ENCODE peak calls at places on chromosome X, in four cellular contexts. One of them, this sample, is unnamed.

GRCh38 chrX:131821945-131822622 is 201.0 kb upstream of the STK26 start:
- DNase-seq in psoas muscle: peak
- DNase-seq in upper lobe of left lung: no peak
- DNase-seq in naive thymus-derived CD4-positive, alpha-beta T cell: no peak
- DNase-seq in this sample: no peak

GRCh38 chrX:76428243-76429130 is 977 bp downstream of the MAGEE1 start:
- DNase-seq in psoas muscle: peak
- DNase-seq in upper lobe of left lung: peak
- DNase-seq in naive thymus-derived CD4-positive, alpha-beta T cell: peak
- DNase-seq in this sample: peak

GRCh38 chrX:48782795-48783194 is 3.6 kb upstream of the GATA1 start:
- DNase-seq in psoas muscle: no peak
- DNase-seq in upper lobe of left lung: no peak
- DNase-seq in naive thymus-derived CD4-positive, alpha-beta T cell: no peak
- DNase-seq in this sample: no peak

GRCh38 chrX:39874202-39874816 is 223.4 kb downstream of the BCOR start:
- DNase-seq in psoas muscle: no peak
- DNase-seq in upper lobe of left lung: no peak
- DNase-seq in naive thymus-derived CD4-positive, alpha-beta T cell: no peak
- DNase-seq in this sample: no peak

GRCh38 chrX:136189222-136189621 is 41.9 kb downstream of the FHL1 start:
- DNase-seq in psoas muscle: no peak
- DNase-seq in upper lobe of left lung: no peak
- DNase-seq in naive thymus-derived CD4-positive, alpha-beta T cell: no peak
- DNase-seq in this sample: no peak

GRCh38 chrX:49096419-49096818 is 16.7 kb upstream of the WDR45 start:
- DNase-seq in psoas muscle: no peak
- DNase-seq in upper lobe of left lung: no peak
- DNase-seq in naive thymus-derived CD4-positive, alpha-beta T cell: no peak
- DNase-seq in this sample: no peak

GRCh38 chrX:43899878-43900815 is 17.9 kb upstream of the MAOB start:
- DNase-seq in psoas muscle: no peak
- DNase-seq in upper lobe of left lung: no peak
- DNase-seq in naive thymus-derived CD4-positive, alpha-beta T cell: no peak
- DNase-seq in this sample: no peak

GRCh38 chrX:115409551-115409950 is 120.0 kb downstream of the LUZP4 start:
- DNase-seq in psoas muscle: no peak
- DNase-seq in upper lobe of left lung: no peak
- DNase-seq in naive thymus-derived CD4-positive, alpha-beta T cell: no peak
- DNase-seq in this sample: no peak

GRCh38 chrX:131739823-131740222 is 195.9 kb downstream of the OR13H1 start:
- DNase-seq in psoas muscle: no peak
- DNase-seq in upper lobe of left lung: no peak
- DNase-seq in naive thymus-derived CD4-positive, alpha-beta T cell: no peak
- DNase-seq in this sample: no peak

GRCh38 chrX:10212395-10212794 is 55.6 kb downstream of the CLCN4 start:
- DNase-seq in psoas muscle: no peak
- DNase-seq in upper lobe of left lung: peak
- DNase-seq in naive thymus-derived CD4-positive, alpha-beta T cell: no peak
- DNase-seq in this sample: no peak
- H3K27ac ChIP-seq in psoas muscle: no peak
- H3K27ac ChIP-seq in upper lobe of left lung: no peak
- H3K27ac ChIP-seq in naive thymus-derived CD4-positive, alpha-beta T cell: no peak
- H3K27ac ChIP-seq in this sample: no peak

GRCh38 chrX:332916-333610 is 14.5 kb upstream of the GTPBP6 start:
- DNase-seq in psoas muscle: no peak
- DNase-seq in upper lobe of left lung: peak
- DNase-seq in naive thymus-derived CD4-positive, alpha-beta T cell: no peak
- DNase-seq in this sample: peak

GRCh38 chrX:332496-332860 is 13.9 kb upstream of the GTPBP6 start:
- DNase-seq in psoas muscle: no peak
- DNase-seq in upper lobe of left lung: peak
- DNase-seq in naive thymus-derived CD4-positive, alpha-beta T cell: no peak
- DNase-seq in this sample: peak

GRCh38 chrX:330726-331144 is 12.1 kb upstream of the GTPBP6 start:
- DNase-seq in psoas muscle: no peak
- DNase-seq in upper lobe of left lung: no peak
- DNase-seq in naive thymus-derived CD4-positive, alpha-beta T cell: no peak
- DNase-seq in this sample: peak

GRCh38 chrX:331772-332495 is 13.3 kb upstream of the GTPBP6 start:
- DNase-seq in psoas muscle: no peak
- DNase-seq in upper lobe of left lung: peak
- DNase-seq in naive thymus-derived CD4-positive, alpha-beta T cell: no peak
- DNase-seq in this sample: peak

DNA sequence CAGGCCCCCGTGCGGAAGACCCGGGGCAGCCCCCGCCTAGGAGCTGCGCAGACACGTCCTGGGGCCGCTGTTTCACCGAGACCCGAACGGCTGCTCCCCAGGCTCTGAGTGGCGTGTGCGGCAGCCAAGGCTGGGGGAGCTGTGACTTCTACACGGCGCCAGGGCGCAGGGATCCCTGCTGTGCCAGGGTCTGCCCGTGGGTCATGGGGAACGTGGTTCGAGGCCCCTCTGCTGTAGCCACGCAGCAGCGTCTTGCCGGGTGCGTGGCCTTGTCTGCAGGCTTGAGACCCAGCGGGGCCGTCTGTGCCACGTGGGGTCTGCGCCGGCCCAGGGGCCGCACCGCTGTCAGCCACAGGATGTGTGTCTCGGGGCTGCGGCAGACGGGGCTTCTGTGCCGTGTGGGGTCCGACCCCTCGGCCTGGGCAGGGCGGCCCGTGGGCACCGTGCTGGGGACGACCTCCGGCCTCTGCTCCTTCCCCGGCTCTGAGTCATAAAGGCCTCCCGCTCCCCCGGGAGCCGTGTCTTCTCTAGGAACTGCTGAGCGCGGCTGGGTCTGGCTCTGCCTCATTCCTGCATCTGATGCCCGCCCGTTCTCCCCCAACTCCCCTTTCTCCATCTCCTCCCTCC is 12.7 kb upstream of the GTPBP6 start:
- DNase-seq in psoas muscle: no peak
- DNase-seq in upper lobe of left lung: peak
- DNase-seq in naive thymus-derived CD4-positive, alpha-beta T cell: no peak
- DNase-seq in this sample: peak
- H3K4me3 ChIP-seq in psoas muscle: peak
- H3K4me3 ChIP-seq in upper lobe of left lung: no peak
- H3K4me3 ChIP-seq in naive thymus-derived CD4-positive, alpha-beta T cell: peak
- H3K4me3 ChIP-seq in this sample: no peak

GRCh38 chrX:31061091-31061490 is 10.8 kb downstream of the FTHL17 start:
- DNase-seq in psoas muscle: no peak
- DNase-seq in upper lobe of left lung: no peak
- DNase-seq in naive thymus-derived CD4-positive, alpha-beta T cell: no peak
- DNase-seq in this sample: no peak

GRCh38 chrX:31060013-31060412 is 11.8 kb downstream of the FTHL17 start:
- DNase-seq in psoas muscle: no peak
- DNase-seq in upper lobe of left lung: no peak
- DNase-seq in naive thymus-derived CD4-positive, alpha-beta T cell: no peak
- DNase-seq in this sample: no peak

GRCh38 chrX:31057291-31057690 is 14.6 kb downstream of the FTHL17 start:
- DNase-seq in psoas muscle: no peak
- DNase-seq in upper lobe of left lung: no peak
- DNase-seq in naive thymus-derived CD4-positive, alpha-beta T cell: no peak
- DNase-seq in this sample: no peak

GRCh38 chrX:31058284-31058683 is 13.6 kb downstream of the FTHL17 start:
- DNase-seq in psoas muscle: no peak
- DNase-seq in upper lobe of left lung: no peak
- DNase-seq in naive thymus-derived CD4-positive, alpha-beta T cell: no peak
- DNase-seq in this sample: no peak

DNA sequence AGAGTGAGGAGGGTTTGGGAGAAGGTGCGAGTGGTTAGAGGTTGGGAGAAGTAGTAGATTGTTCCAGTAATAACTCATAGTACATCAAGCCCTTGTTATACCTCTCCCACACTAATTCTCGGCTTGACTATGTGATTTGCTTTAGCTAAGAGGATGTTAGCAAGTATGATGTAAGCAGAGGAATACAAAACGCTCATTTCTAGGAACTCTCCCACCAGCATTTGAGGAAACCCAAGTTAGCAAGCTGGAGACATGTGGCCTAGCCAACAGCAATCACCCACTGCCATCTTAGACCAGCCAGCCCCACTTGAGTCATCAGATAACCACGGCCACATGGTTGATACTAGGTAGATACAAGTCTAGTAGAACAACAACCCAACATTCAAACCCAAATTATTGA is 14.2 kb downstream of the FTHL17 start:
- DNase-seq in psoas muscle: no peak
- DNase-seq in upper lobe of left lung: no peak
- DNase-seq in naive thymus-derived CD4-positive, alpha-beta T cell: no peak
- DNase-seq in this sample: no peak
- H3K27ac ChIP-seq in psoas muscle: no peak
- H3K27ac ChIP-seq in upper lobe of left lung: no peak
- H3K27ac ChIP-seq in naive thymus-derived CD4-positive, alpha-beta T cell: no peak
- H3K27ac ChIP-seq in this sample: no peak

DNA sequence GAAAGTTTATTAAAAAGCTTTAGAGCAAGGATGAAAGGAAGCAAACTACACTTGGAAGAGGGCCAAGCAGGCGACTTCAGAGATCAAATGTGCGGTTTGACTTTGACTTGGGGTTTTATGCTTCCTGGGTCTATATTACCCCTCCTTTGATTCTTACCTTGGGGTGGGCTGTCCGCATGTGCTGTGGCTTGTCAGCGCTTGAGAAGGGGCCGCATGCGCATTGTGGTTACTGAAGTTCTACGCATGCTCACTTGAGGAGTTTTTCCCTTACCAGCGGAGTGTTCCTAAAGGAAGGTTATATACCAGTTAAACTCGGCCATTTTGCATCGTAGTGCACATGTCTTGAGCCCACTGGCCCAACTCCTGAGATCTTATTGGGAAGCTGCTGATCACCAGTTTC is 9.9 kb downstream of the ZNF157 start:
- DNase-seq in psoas muscle: no peak
- DNase-seq in upper lobe of left lung: no peak
- DNase-seq in naive thymus-derived CD4-positive, alpha-beta T cell: peak
- DNase-seq in this sample: no peak
- H3K4me3 ChIP-seq in psoas muscle: no peak
- H3K4me3 ChIP-seq in upper lobe of left lung: no peak
- H3K4me3 ChIP-seq in naive thymus-derived CD4-positive, alpha-beta T cell: no peak
- H3K4me3 ChIP-seq in this sample: no peak

GRCh38 chrX:140521393-140521792 is 16.5 kb upstream of the SOX3 start:
- DNase-seq in psoas muscle: no peak
- DNase-seq in upper lobe of left lung: no peak
- DNase-seq in naive thymus-derived CD4-positive, alpha-beta T cell: no peak
- DNase-seq in this sample: no peak
- H3K27ac ChIP-seq in psoas muscle: no peak
- H3K27ac ChIP-seq in upper lobe of left lung: no peak
- H3K27ac ChIP-seq in naive thymus-derived CD4-positive, alpha-beta T cell: no peak
- H3K27ac ChIP-seq in this sample: no peak

DNA sequence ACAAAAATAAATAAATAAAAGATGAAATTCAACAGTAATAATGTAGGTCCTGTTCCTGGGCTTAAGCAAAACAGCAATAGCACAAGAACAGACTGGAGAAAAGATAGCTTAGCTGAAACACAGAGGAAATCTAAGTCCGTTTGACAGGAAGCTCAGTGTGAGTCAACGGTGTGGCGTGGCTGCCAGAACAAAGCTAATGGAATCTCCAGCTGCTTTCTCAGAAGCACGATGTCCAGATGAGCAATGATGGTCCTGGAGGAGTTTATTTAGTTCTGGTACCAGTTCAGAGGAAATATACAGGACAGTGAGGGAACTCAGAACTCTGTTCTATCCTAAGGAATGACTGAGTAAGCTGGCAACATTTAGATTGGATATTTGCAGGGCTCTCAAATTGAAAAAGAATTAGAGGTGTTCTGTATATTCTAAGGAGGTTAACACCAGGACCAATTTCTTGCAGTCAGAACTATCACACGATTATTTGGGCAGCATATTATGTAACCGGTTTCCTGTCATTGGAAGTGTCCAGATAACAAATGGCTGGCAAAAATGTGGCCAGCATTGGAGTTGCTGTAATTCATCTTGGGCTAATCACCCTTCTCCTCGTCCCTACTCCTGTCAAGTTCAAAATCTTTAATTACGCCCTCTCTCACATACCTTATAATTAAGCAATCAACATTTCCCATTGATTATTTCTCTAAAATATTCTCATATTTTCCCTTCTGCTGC is 12.7 kb downstream of the GAB3 start:
- DNase-seq in psoas muscle: peak
- DNase-seq in upper lobe of left lung: no peak
- DNase-seq in naive thymus-derived CD4-positive, alpha-beta T cell: no peak
- DNase-seq in this sample: no peak
- H3K4me3 ChIP-seq in psoas muscle: no peak
- H3K4me3 ChIP-seq in upper lobe of left lung: no peak
- H3K4me3 ChIP-seq in naive thymus-derived CD4-positive, alpha-beta T cell: peak
- H3K4me3 ChIP-seq in this sample: no peak

DNA sequence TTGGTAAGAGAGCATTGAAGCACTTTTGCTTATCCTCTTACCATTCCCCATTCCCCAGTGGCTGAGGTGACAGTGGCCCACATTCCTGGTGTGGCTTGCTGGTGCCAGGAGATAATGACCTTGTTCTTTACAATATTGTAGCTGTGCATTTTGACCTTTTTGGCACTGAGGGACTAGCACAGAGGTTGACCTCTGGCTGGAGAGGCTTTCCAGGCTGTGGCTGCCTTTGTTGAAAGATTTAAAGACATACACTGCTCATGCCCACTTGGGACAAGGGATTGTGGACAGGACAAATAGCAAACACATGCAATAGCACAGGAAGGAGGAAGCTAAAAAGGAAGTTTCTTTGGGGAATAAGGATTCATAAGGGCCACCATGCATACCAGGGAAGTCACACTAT is 65.4 kb downstream of the ARHGEF9 start:
- DNase-seq in psoas muscle: no peak
- DNase-seq in upper lobe of left lung: no peak
- DNase-seq in naive thymus-derived CD4-positive, alpha-beta T cell: no peak
- DNase-seq in this sample: no peak
- H3K27ac ChIP-seq in psoas muscle: no peak
- H3K27ac ChIP-seq in upper lobe of left lung: no peak
- H3K27ac ChIP-seq in naive thymus-derived CD4-positive, alpha-beta T cell: no peak
- H3K27ac ChIP-seq in this sample: no peak

This sample was measured in RWPE2.